ENCODE peak calls at places on chromosomes 6 and 20, in seven cellular contexts. M is AG10803, E is nephron progenitor cell, J is Peyer's patch, K is fibroblast of pulmonary artery, Z is upper lobe of right lung, D is foreskin fibroblast. I is an unnamed sample.

GRCh38 chr6:7431241-7431593 is 41.6 kb downstream of the RIOK1 start:
- DNase-seq in Z (no peak), J (no peak), E (no peak), M (no peak), D (no peak), K (no peak), I (no peak)

GRCh38 chr6:26003102-26003694 is 40.6 kb downstream of the TRIM38 start:
- DNase-seq in Z (no peak), M (peak; percentile 49), D (peak; percentile 77), K (peak; percentile 71), E (peak; percentile 73), J (peak; percentile 83), I (peak; percentile 63)

GRCh38 chr6:13633343-13633742 is 18.2 kb downstream of the NOL7 start:
- DNase-seq in J (no peak), Z (no peak), M (no peak), E (no peak), K (no peak), D (no peak), I (no peak)

GRCh38 chr6:138795809-138796469 is at the start of gene ECT2L:
- DNase-seq in E (peak; percentile 78), M (peak; percentile 43), J (peak; percentile 77), Z (peak; percentile 73), K (peak; percentile 46), D (peak; percentile 74), I (no peak)

GRCh38 chr20:48772183-48772976 is 55.4 kb downstream of the PREX1 start:
- DNase-seq in D (no peak), J (peak; percentile 81), K (no peak), M (no peak), E (no peak), Z (peak; percentile 81), I (no peak)

GRCh38 chr20:47133809-47134456 is 222.6 kb downstream of the ZMYND8 start:
- DNase-seq in D (peak; percentile 93), Z (no peak), M (peak; percentile 83), K (peak; percentile 89), E (no peak), J (no peak), I (no peak)

GRCh38 chr6:121858310-121858709 is 422.9 kb downstream of the GJA1 start:
- DNase-seq in J (no peak), E (no peak), M (no peak), Z (no peak), K (no peak), D (no peak), I (no peak)

GRCh38 chr6:80607814-80608391 is 501.4 kb downstream of the BCKDHB start:
- DNase-seq in Z (no peak), E (no peak), M (peak; percentile 97), D (peak; percentile 81), J (no peak), K (peak; percentile 93), I (no peak)

GRCh38 chr6:134683783-134684765 is 265.8 kb downstream of the ALDH8A1 start:
- DNase-seq in K (peak; percentile 43), Z (no peak), E (no peak), D (peak; percentile 65), M (peak; percentile 51), J (no peak), I (no peak)

GRCh38 chr6:118826096-118826495 is 67.9 kb upstream of the ASF1A start:
- DNase-seq in J (no peak), D (no peak), M (no peak), E (no peak), K (no peak), Z (no peak), I (no peak)

GRCh38 chr6:167394820-167395219 is 69.9 kb downstream of the TTLL2 start:
- DNase-seq in M (no peak), K (no peak), D (no peak), E (no peak), J (no peak), Z (peak; percentile 29), I (no peak)

GRCh38 chr6:19669206-19669605 is 168.0 kb upstream of the ID4 start:
- DNase-seq in M (peak; percentile 71), K (peak; percentile 68), J (no peak), D (no peak), Z (no peak), E (no peak), I (no peak)

GRCh38 chr6:125983246-125983945 is 2.9 kb upstream of the TRMT11 start:
- DNase-seq in M (peak; percentile 85), J (no peak), Z (no peak), K (peak; percentile 62), D (peak; percentile 88), E (no peak), I (no peak)

DNA sequence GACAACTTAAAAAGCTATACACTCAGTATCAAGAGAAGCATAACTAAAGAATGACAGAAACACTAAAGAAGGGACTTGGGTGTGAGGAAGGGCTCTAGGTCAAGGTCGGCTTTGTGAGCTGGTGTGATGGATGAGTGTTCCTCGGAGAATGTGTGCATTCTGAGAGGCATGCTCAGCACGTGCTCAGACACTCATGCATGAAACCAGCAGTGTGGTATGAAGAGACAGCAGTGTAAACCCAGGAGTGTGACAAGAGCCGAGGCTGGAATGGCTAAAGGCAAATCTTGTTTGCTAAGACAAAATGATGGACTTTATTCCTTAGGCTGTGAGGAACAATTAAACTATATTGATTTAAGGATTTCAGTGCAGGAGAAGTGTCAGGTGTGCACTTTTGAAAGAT is 107.4 kb upstream of the MAP7 start:
- DNase-seq in M (peak; percentile 12), Z (no peak), K (no peak), J (no peak), E (no peak), D (peak; percentile 85), I (no peak)
- TF ChIP-seq CTCF in M (no peak), Z (no peak), K (no peak), J (no peak), E (no peak), D (no peak), I (no peak)

GRCh38 chr6:93821953-93822352 is 402.6 kb upstream of the EPHA7 start:
- DNase-seq in D (no peak), M (no peak), E (no peak), Z (no peak), J (no peak), K (no peak), I (no peak)

GRCh38 chr6:93822434-93823265 is 403.3 kb upstream of the EPHA7 start:
- DNase-seq in E (no peak), Z (no peak), D (no peak), K (no peak), J (no peak), M (no peak), I (no peak)

GRCh38 chr6:93817937-93818336 is 398.6 kb upstream of the EPHA7 start:
- DNase-seq in M (no peak), J (no peak), K (no peak), D (no peak), E (no peak), Z (no peak), I (no peak)

GRCh38 chr6:93820465-93821082 is 401.2 kb upstream of the EPHA7 start:
- DNase-seq in M (no peak), J (no peak), K (no peak), D (no peak), Z (no peak), E (no peak), I (no peak)

DNA sequence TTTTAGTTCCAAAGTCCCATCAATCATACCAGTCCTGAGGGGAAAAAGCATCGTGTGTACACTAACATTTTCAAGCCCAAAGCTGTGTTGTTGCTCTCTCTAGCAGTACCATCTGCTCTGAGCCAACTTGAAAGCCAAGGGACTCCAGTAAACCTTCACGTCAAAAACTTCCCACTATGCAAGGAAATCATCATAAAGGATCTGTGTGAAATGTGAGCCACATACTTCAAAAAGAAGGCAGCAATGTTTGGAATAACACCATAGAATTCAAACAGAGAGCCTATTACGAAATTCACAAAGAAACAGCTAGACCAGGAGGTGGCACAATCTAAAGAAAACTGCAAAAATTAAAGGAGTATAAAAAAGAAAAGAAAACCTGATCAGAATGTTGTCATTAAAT is 399.8 kb upstream of the EPHA7 start:
- DNase-seq in J (no peak), Z (no peak), M (no peak), D (peak; percentile 31), K (no peak), E (no peak), I (no peak)
- TF ChIP-seq CTCF in J (no peak), Z (no peak), M (no peak), D (no peak), K (no peak), E (no peak), I (no peak)

GRCh38 chr6:87827291-87827690 is 125.3 kb upstream of the AKIRIN2 start:
- DNase-seq in J (no peak), D (no peak), Z (no peak), M (no peak), E (no peak), K (no peak), I (no peak)

GRCh38 chr6:87829622-87830121 is 127.6 kb upstream of the AKIRIN2 start:
- DNase-seq in K (no peak), M (no peak), D (no peak), Z (no peak), E (no peak), J (no peak), I (no peak)

GRCh38 chr6:87828044-87828443 is 126.0 kb upstream of the AKIRIN2 start:
- DNase-seq in J (no peak), E (no peak), K (no peak), D (no peak), Z (no peak), M (no peak), I (no peak)

GRCh38 chr6:87830834-87831374 is 128.9 kb upstream of the AKIRIN2 start:
- DNase-seq in Z (no peak), E (no peak), J (no peak), D (no peak), K (no peak), M (no peak), I (no peak)

GRCh38 chr6:87832025-87832825 is 130.2 kb upstream of the AKIRIN2 start:
- DNase-seq in D (peak; percentile 28), K (peak; percentile 29), E (no peak), J (no peak), M (peak; percentile 24), Z (no peak), I (peak; percentile 40)
- TF ChIP-seq CTCF in D (peak; percentile 32), K (peak; percentile 49), E (no peak), J (peak; percentile 22), M (peak; percentile 55), Z (peak; percentile 59), I (peak; percentile 46)

GRCh38 chr20:57671662-57672061 is 38.2 kb downstream of the PMEPA1 start:
- DNase-seq in D (no peak), E (no peak), K (peak; percentile 14), Z (no peak), J (no peak), M (no peak), I (no peak)
- TF ChIP-seq CTCF in D (no peak), E (no peak), K (no peak), Z (peak; percentile 11), J (no peak), M (no peak), I (no peak)

GRCh38 chr6:101393291-101394251 is at the start of gene GRIK2:
- DNase-seq in K (peak; percentile 33), D (peak; percentile 76), M (peak; percentile 61), J (peak; percentile 43), E (peak; percentile 82), Z (peak; percentile 69), I (peak; percentile 29)
- TF ChIP-seq CTCF in K (peak; percentile 7), D (peak; percentile 29), M (peak; percentile 30), J (no peak), E (peak; percentile 31), Z (no peak), I (no peak)